ENCODE peak calls at places on chromosomes 3 and 15, in five cellular contexts. B is bronchial epithelial cell, M is aorta, W is foreskin fibroblast, C is breast epithelium. D is an unnamed sample.

GRCh38 chr15:23035964-23036566 is 3.3 kb downstream of the TUBGCP5 start:
- DNase-seq in B (peak), M (no peak), W (peak), C (no peak), D (peak)

GRCh38 chr3:126554560-126555525 is 3.9 kb downstream of the C3orf22 start:
- DNase-seq in B (no peak), M (peak), W (no peak), C (no peak), D (no peak)

GRCh38 chr3:120338517-120338916 is 10.6 kb downstream of the LRRC58 start:
- DNase-seq in B (no peak), M (no peak), W (no peak), C (no peak), D (no peak)

GRCh38 chr3:23701711-23702110 is 104.0 kb upstream of the UBE2E1 start:
- DNase-seq in B (no peak), M (no peak), W (no peak), C (no peak), D (no peak)

GRCh38 chr3:14265246-14265962 is 86.8 kb downstream of the LSM3 start:
- DNase-seq in B (peak), M (no peak), W (no peak), C (no peak), D (no peak)

GRCh38 chr15:68025860-68026424 is 28.2 kb upstream of the PIAS1 start:
- DNase-seq in B (no peak), M (no peak), W (no peak), C (no peak), D (no peak)

GRCh38 chr15:89171136-89172072 is 50.0 kb downstream of the RLBP1 start:
- DNase-seq in B (peak), M (no peak), W (peak), C (no peak), D (no peak)

GRCh38 chr3:109563149-109563548 is 225.8 kb upstream of the DPPA4 start:
- DNase-seq in B (no peak), M (no peak), W (no peak), C (no peak), D (no peak)

GRCh38 chr15:44081223-44082013 is 113.7 kb downstream of the FRMD5 start:
- DNase-seq in B (no peak), M (no peak), W (peak), C (no peak), D (peak)

GRCh38 chr3:195208631-195209030 is 62.3 kb downstream of the XXYLT1 start:
- DNase-seq in B (no peak), M (no peak), W (no peak), C (no peak), D (no peak)

GRCh38 chr3:96813820-96814580 is 394 bp upstream of the EPHA6 start:
- DNase-seq in B (peak), M (peak), W (peak), C (peak), D (no peak)

GRCh38 chr3:143445118-143445517 is 325.5 kb downstream of the CHST2 start:
- DNase-seq in B (peak), M (no peak), W (peak), C (no peak), D (peak)

GRCh38 chr15:53829471-53829870 is 70.0 kb upstream of the WDR72 start:
- DNase-seq in B (no peak), M (no peak), W (no peak), C (no peak), D (no peak)

GRCh38 chr3:21894459-21895083 is 143.6 kb upstream of the ZNF385D start:
- DNase-seq in B (peak), M (no peak), W (peak), C (no peak), D (no peak)

GRCh38 chr3:46664971-46665762 is 28.3 kb downstream of the ALS2CL start:
- DNase-seq in B (no peak), M (no peak), W (no peak), C (no peak), D (no peak)

GRCh38 chr15:46126581-46126980 is 491.8 kb downstream of the SQOR start:
- DNase-seq in B (no peak), M (no peak), W (peak), C (no peak), D (no peak)

GRCh38 chr3:107753494-107753893 is 230.7 kb downstream of the BBX start:
- DNase-seq in B (peak), M (no peak), W (no peak), C (no peak), D (no peak)

GRCh38 chr3:184361532-184361931 is at the start of the genes CLCN2 and POLR2H:
- DNase-seq in B (no peak), M (peak), W (peak), C (no peak), D (no peak)

GRCh38 chr15:73233623-73234022 is 135.1 kb downstream of the HCN4 start:
- DNase-seq in B (peak), M (no peak), W (no peak), C (no peak), D (no peak)

GRCh38 chr3:41966206-41966605 is 4.3 kb upstream of the ULK4 start:
- DNase-seq in B (no peak), M (no peak), W (no peak), C (no peak), D (no peak)

GRCh38 chr15:95291878-95292472 is 1038.5 kb upstream of the NR2F2 start:
- DNase-seq in B (peak), M (no peak), W (no peak), C (no peak), D (no peak)

GRCh38 chr3:42749753-42750231 is 23.3 kb downstream of the CCDC13 start:
- DNase-seq in B (no peak), M (no peak), W (peak), C (no peak), D (no peak)

GRCh38 chr15:89114974-89115373 is 26.7 kb downstream of the ABHD2 start:
- DNase-seq in B (peak), M (peak), W (peak), C (no peak), D (no peak)

GRCh38 chr3:44318929-44319328 is 19.6 kb upstream of the TCAIM start:
- DNase-seq in B (no peak), M (no peak), W (no peak), C (no peak), D (no peak)

GRCh38 chr3:24521306-24522154 is 26.9 kb upstream of the THRB start:
- DNase-seq in B (peak), M (peak), W (no peak), C (peak), D (no peak)

GRCh38 chr3:113194747-113195400 is 16.5 kb upstream of the BOC start:
- DNase-seq in B (peak), M (no peak), W (no peak), C (no peak), D (no peak)

GRCh38 chr3:127420825-127421224 is 133.0 kb upstream of the PRR20G start:
- DNase-seq in B (no peak), M (no peak), W (no peak), C (no peak), D (no peak)

GRCh38 chr3:188021041-188021440 is 132.9 kb upstream of the LPP start:
- DNase-seq in B (no peak), M (peak), W (no peak), C (no peak), D (no peak)

GRCh38 chr3:72306800-72307341 is 521.9 kb upstream of the PROK2 start:
- DNase-seq in B (peak), M (no peak), W (no peak), C (no peak), D (peak)
- H3K4me3 ChIP-seq in B (no peak), M (no peak), W (no peak), C (no peak), D (no peak)

DNA sequence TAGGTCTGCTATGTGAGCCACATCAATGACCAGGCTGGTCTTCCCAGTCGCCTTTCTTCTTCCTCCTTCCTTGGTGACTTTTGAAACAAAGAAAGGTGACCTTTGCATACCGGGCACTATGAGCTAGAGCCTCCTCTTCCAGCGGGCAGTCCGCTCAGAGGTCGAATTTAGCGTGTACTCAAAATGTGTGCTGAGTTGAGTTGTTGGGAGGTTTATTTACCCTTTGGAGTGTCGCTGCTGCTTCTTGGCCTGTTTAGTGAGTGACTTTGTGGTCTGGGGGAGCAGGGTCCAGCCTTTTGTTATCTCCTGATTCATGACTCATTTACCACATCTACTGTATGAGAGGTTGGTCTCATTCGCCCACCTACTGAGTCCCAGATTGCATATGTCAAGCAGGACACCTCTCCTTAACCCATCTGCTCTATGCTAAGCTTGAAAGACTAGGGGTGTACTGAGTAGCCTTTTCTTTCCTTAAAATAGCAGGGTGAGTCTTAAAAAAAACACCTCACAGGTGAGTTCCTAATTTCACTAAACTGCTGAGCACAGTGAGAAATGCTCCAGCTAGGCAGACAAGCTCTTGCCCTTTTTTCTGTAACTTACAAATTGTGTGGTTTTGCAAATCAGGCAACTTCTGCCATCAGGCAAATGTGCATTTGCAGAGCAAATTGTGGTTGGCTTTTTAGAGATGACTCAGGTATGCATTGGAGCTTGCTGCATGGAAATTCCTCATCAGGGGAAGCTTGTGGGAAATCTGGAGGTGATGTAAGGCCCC is 3.2 kb upstream of the SIAH2 start:
- DNase-seq in B (peak), M (no peak), W (no peak), C (no peak), D (peak)
- H3K4me3 ChIP-seq in B (no peak), M (no peak), W (no peak), C (no peak), D (no peak)

DNA sequence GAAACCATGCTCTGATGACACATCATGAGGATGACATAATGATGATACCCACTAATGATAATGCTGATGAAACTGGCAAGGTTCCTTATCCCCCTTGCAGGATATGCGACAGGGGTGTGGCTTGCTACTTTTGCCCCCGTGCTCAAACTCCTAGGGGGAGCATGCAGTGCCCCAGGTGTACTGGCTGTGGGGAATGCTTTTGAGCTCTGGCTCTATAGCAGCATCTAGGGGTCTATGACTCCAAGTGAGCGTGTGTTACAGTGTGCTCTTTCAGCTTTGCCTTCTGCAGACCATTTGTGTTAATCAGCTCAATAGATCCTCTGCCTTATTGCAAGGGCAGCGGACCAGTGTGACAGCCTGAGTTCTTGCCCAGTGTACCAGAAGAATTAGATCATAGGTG is 1239.5 kb downstream of the SI start:
- DNase-seq in B (no peak), M (no peak), W (no peak), C (no peak), D (no peak)
- H3K4me3 ChIP-seq in B (no peak), M (no peak), W (no peak), C (no peak), D (no peak)

GRCh38 chr3:124434176-124434575 is 296.1 kb upstream of the UMPS start:
- DNase-seq in B (no peak), M (no peak), W (no peak), C (no peak), D (no peak)

GRCh38 chr3:124428372-124429128 is 301.7 kb upstream of the UMPS start:
- DNase-seq in B (peak), M (no peak), W (no peak), C (no peak), D (no peak)

GRCh38 chr3:124429129-124429815 is 301.0 kb upstream of the UMPS start:
- DNase-seq in B (peak), M (no peak), W (peak), C (no peak), D (no peak)

GRCh38 chr3:124431585-124431984 is 298.7 kb upstream of the UMPS start:
- DNase-seq in B (no peak), M (no peak), W (no peak), C (no peak), D (no peak)
- H3K4me3 ChIP-seq in B (no peak), M (no peak), W (no peak), C (no peak), D (no peak)

GRCh38 chr3:152348436-152349177 is 79.9 kb downstream of the MBNL1 start:
- DNase-seq in B (no peak), M (no peak), W (no peak), C (no peak), D (no peak)
- H3K4me3 ChIP-seq in B (no peak), M (no peak), W (no peak), C (no peak), D (no peak)